ENCODE peak calls at places on chromosomes 2 and 18, in eight cellular contexts. C is small intestine; O is MV-4-11; T is fibroblast of villous mesenchyme; X is psoas muscle; P is GM18507; A is CD4-positive, alpha-beta T cell; K is NCI-H1417. Z is an unnamed sample.

GRCh38 chr2:29024882-29025430 is 43.9 kb downstream of the TOGARAM2 start:
- DNase-seq in X (no peak), C (no peak), O (no peak), A (no peak), K (peak), P (no peak), T (peak), Z (no peak)

GRCh38 chr2:30503692-30504076 is 56.6 kb downstream of the LCLAT1 start:
- DNase-seq in C (no peak), T (no peak), O (no peak), X (no peak), A (no peak), K (no peak), P (no peak), Z (no peak)

GRCh38 chr18:23138470-23138869 is 3.2 kb downstream of the CABLES1 start:
- DNase-seq in C (peak), A (no peak), K (peak), P (no peak), T (no peak), X (no peak), O (no peak), Z (no peak)

GRCh38 chr2:37168217-37168981 is 11.6 kb upstream of the EIF2AK2 start:
- DNase-seq in A (no peak), O (peak), X (no peak), C (peak), T (peak), K (peak), P (no peak), Z (peak)

GRCh38 chr2:33291278-33292013 is 185.0 kb upstream of the RASGRP3 start:
- DNase-seq in K (peak), A (no peak), T (peak), O (no peak), X (no peak), C (peak), P (no peak), Z (peak)

GRCh38 chr18:79544386-79544963 is 135.1 kb upstream of the CTDP1 start:
- DNase-seq in X (no peak), C (no peak), P (no peak), K (no peak), T (no peak), A (no peak), O (no peak), Z (no peak)

GRCh38 chr2:67446504-67446911 is 49.4 kb downstream of the ETAA1 start:
- DNase-seq in X (no peak), C (peak), T (no peak), K (peak), O (no peak), P (no peak), A (no peak), Z (peak)

GRCh38 chr18:43830905-43831304 is 553.6 kb upstream of the SYT4 start:
- DNase-seq in A (no peak), O (no peak), C (no peak), X (no peak), K (peak), T (peak), P (no peak), Z (no peak)

GRCh38 chr2:129903586-129904425 is 75.7 kb upstream of the RAB6C start:
- DNase-seq in C (no peak), O (no peak), X (no peak), K (no peak), T (no peak), A (no peak), P (no peak), Z (no peak)

GRCh38 chr2:20608666-20609348 is 42.1 kb downstream of the HS1BP3 start:
- DNase-seq in A (no peak), C (no peak), O (no peak), K (no peak), T (no peak), P (no peak), X (no peak), Z (no peak)

GRCh38 chr2:26532301-26533250 is 54.7 kb upstream of the OTOF start:
- DNase-seq in P (no peak), C (no peak), T (no peak), A (no peak), X (no peak), O (no peak), K (no peak), Z (no peak)

GRCh38 chr2:82636411-82637020 is 1822.6 kb downstream of the SUCLG1 start:
- DNase-seq in T (no peak), C (no peak), O (no peak), P (no peak), A (no peak), X (no peak), K (no peak), Z (peak)

Z was measured in HCEC 1CT.